ENCODE peak calls at places on chromosomes 2 and 18, in ten cellular contexts. R is NCI-H1105; P is T-cell; X is Peyer's patch; B is endothelial cell; Y is stimulated activated CD8-positive, alpha-beta memory T cell treated with anti-CD3 and anti-CD28 coated beads, Interleukin-12 subunit alpha, Interleukin-12 subunit beta, amount 100 ng/mL, for 1 hour; V is activated T-cell treated with anti-CD3 and anti-CD28 coated beads, Interleukin-2, amount 50 U/mL, for 72 hours; G is HFFc6; D is GM13976; I is GM12865. A is an unnamed sample.

GRCh38 chr2:100416939-100417744 is at the start of gene CHST10:
- DNase-seq in R (peak; percentile 26), P (peak; percentile 34), X (peak; percentile 60), B (peak; percentile 73), Y (peak; percentile 15), V (peak; percentile 73), G (no peak), D (peak; percentile 89), I (peak; percentile 72), A (peak; percentile 36)

GRCh38 chr2:168565512-168565911 is 109.4 kb downstream of the CERS6 start:
- DNase-seq in R (no peak), P (no peak), X (no peak), B (no peak), Y (no peak), V (no peak), G (no peak), D (no peak), I (no peak), A (no peak)

GRCh38 chr2:140814141-140814540 is 1316.7 kb downstream of the LRP1B start:
- DNase-seq in R (no peak), P (no peak), X (no peak), B (no peak), Y (no peak), V (no peak), G (no peak), D (no peak), I (no peak), A (no peak)

GRCh38 chr2:224219781-224220180 is 180.7 kb upstream of the SERPINE2 start:
- DNase-seq in R (no peak), P (no peak), X (no peak), B (no peak), Y (no peak), V (no peak), G (no peak), D (no peak), I (no peak), A (no peak)

GRCh38 chr2:11864724-11865123 is 118.3 kb downstream of the LPIN1 start:
- DNase-seq in R (no peak), P (no peak), X (no peak), B (no peak), Y (no peak), V (no peak), G (no peak), D (no peak), I (no peak), A (no peak)

GRCh38 chr2:122186761-122187222 is 431.3 kb downstream of the TSN start:
- DNase-seq in R (no peak), P (no peak), X (no peak), B (no peak), Y (no peak), V (no peak), G (no peak), D (no peak), I (no peak), A (no peak)

GRCh38 chr18:8167673-8168072 is 441.6 kb upstream of the RAB12 start:
- DNase-seq in R (no peak), P (no peak), X (no peak), B (no peak), Y (no peak), V (no peak), G (no peak), D (no peak), I (no peak), A (no peak)

GRCh38 chr18:27808678-27809077 is 368.3 kb downstream of the CDH2 start:
- DNase-seq in R (no peak), P (no peak), X (no peak), B (no peak), Y (no peak), V (no peak), G (peak; percentile 45), D (no peak), I (no peak), A (no peak)

GRCh38 chr2:159249955-159250723 is 36.4 kb downstream of the WDSUB1 start:
- DNase-seq in R (peak; percentile 1), P (no peak), X (no peak), B (no peak), Y (no peak), V (no peak), G (peak; percentile 59), D (no peak), I (peak; percentile 24), A (peak; percentile 49)

GRCh38 chr18:2805970-2806943 is 40.5 kb upstream of the EMILIN2 start:
- DNase-seq in R (no peak), P (no peak), X (no peak), B (no peak), Y (no peak), V (no peak), G (peak; percentile 31), D (no peak), I (no peak), A (no peak)

GRCh38 chr2:238561230-238561629 is 134.5 kb downstream of the ASB1 start:
- DNase-seq in R (no peak), P (no peak), X (no peak), B (no peak), Y (no peak), V (no peak), G (no peak), D (peak; percentile 6), I (no peak), A (no peak)

GRCh38 chr18:29163596-29163995 is 986.7 kb upstream of the CDH2 start:
- DNase-seq in R (no peak), P (no peak), X (no peak), B (no peak), Y (no peak), V (no peak), G (no peak), D (no peak), I (no peak), A (no peak)

GRCh38 chr2:39121523-39122063 is 742 bp upstream of the SOS1 start:
- DNase-seq in R (no peak), P (no peak), X (no peak), B (no peak), Y (no peak), V (no peak), G (no peak), D (no peak), I (no peak), A (no peak)

GRCh38 chr18:39215920-39216319 is 1650.3 kb upstream of the CELF4 start:
- DNase-seq in R (no peak), P (no peak), X (no peak), B (no peak), Y (no peak), V (no peak), G (no peak), D (no peak), I (no peak), A (no peak)

GRCh38 chr2:22995576-22995975 is 389.4 kb upstream of the KLHL29 start:
- DNase-seq in R (no peak), P (no peak), X (no peak), B (no peak), Y (no peak), V (no peak), G (no peak), D (no peak), I (no peak), A (no peak)

GRCh38 chr2:40457846-40458245 is 6.0 kb upstream of the SLC8A1 start:
- DNase-seq in R (no peak), P (no peak), X (no peak), B (no peak), Y (no peak), V (no peak), G (peak; percentile 52), D (no peak), I (no peak), A (no peak)

GRCh38 chr2:120616261-120616660 is 119.4 kb upstream of the GLI2 start:
- DNase-seq in R (no peak), P (no peak), X (no peak), B (no peak), Y (no peak), V (no peak), G (no peak), D (no peak), I (no peak), A (no peak)

GRCh38 chr2:73776381-73776780 is 3.5 kb downstream of the DUSP11 start:
- DNase-seq in R (no peak), P (no peak), X (no peak), B (no peak), Y (no peak), V (no peak), G (no peak), D (no peak), I (no peak), A (no peak)

GRCh38 chr2:10915731-10916331 is 4.1 kb downstream of the KCNF1 start:
- DNase-seq in R (no peak), P (no peak), X (peak; percentile 37), B (no peak), Y (no peak), V (no peak), G (no peak), D (no peak), I (no peak), A (no peak)

GRCh38 chr2:19706332-19706731 is 195.5 kb downstream of the TTC32 start:
- DNase-seq in R (no peak), P (no peak), X (no peak), B (no peak), Y (no peak), V (no peak), G (no peak), D (no peak), I (no peak), A (no peak)

GRCh38 chr2:66576381-66577330 is 141.7 kb downstream of the MEIS1 start:
- DNase-seq in R (no peak), P (no peak), X (peak; percentile 54), B (peak; percentile 26), Y (no peak), V (no peak), G (peak; percentile 44), D (peak; percentile 31), I (no peak), A (peak; percentile 11)

GRCh38 chr2:102355526-102356380 is at the start of gene IL18R1:
- DNase-seq in R (peak; percentile 33), P (peak; percentile 63), X (peak; percentile 81), B (peak; percentile 82), Y (peak; percentile 36), V (peak; percentile 90), G (peak; percentile 11), D (peak; percentile 83), I (peak; percentile 88), A (peak; percentile 83)

GRCh38 chr2:188146888-188147287 is 144.8 kb upstream of the GULP1 start:
- DNase-seq in R (no peak), P (no peak), X (no peak), B (no peak), Y (no peak), V (no peak), G (no peak), D (no peak), I (no peak), A (no peak)

GRCh38 chr2:183812091-183812490 is 687.8 kb downstream of the NUP35 start:
- DNase-seq in R (no peak), P (no peak), X (no peak), B (no peak), Y (no peak), V (no peak), G (no peak), D (no peak), I (no peak), A (no peak)

GRCh38 chr18:6881034-6881800 is 151.7 kb downstream of the ARHGAP28 start:
- DNase-seq in R (no peak), P (no peak), X (no peak), B (no peak), Y (no peak), V (no peak), G (no peak), D (no peak), I (no peak), A (no peak)

GRCh38 chr2:215796160-215796559 is 217.2 kb downstream of the MREG start:
- DNase-seq in R (no peak), P (no peak), X (no peak), B (no peak), Y (no peak), V (peak; percentile 5), G (peak; percentile 75), D (no peak), I (no peak), A (peak; percentile 14)

GRCh38 chr18:47936975-47937374 is 6.5 kb upstream of the SMAD2 start:
- DNase-seq in R (no peak), P (no peak), X (no peak), B (no peak), Y (no peak), V (no peak), G (no peak), D (no peak), I (no peak), A (no peak)

GRCh38 chr2:98634406-98635092 is 26.2 kb downstream of the UNC50 start:
- DNase-seq in R (no peak), P (peak; percentile 58), X (no peak), B (peak; percentile 48), Y (no peak), V (peak; percentile 55), G (no peak), D (no peak), I (peak; percentile 25), A (no peak)

A was measured in left colon.